ENCODE peak calls at places on chromosomes 11 and 22, in seven cellular contexts. K, D, H, C, I, Z and V are unnamed samples.
A peak's percentile ranks its signal among the peaks of the same experiment; 100 is the strongest.

GRCh38 chr22:35617137-35617755 is at the start of gene MB:
- DNase-seq in H (no peak), D (no peak), Z (no peak), C (no peak), K (no peak), I (no peak), V (no peak)

GRCh38 chr11:3058753-3059664 is 1.8 kb upstream of the CARS1 start:
- DNase-seq in D (peak; percentile 63), H (peak; percentile 91), I (no peak), C (no peak), K (peak; percentile 89), Z (no peak), V (peak; percentile 51)

GRCh38 chr11:9260182-9261146 is 4.7 kb downstream of the DENND5A start:
- DNase-seq in Z (peak; percentile 10), H (no peak), K (no peak), D (no peak), I (no peak), C (no peak), V (no peak)

GRCh38 chr11:75891947-75892739 is 77.1 kb downstream of the UVRAG start:
- DNase-seq in I (peak; percentile 57), K (no peak), C (no peak), H (no peak), Z (no peak), D (no peak), V (no peak)

GRCh38 chr22:25546751-25547150 is 17.7 kb upstream of the GRK3 start:
- DNase-seq in D (peak; percentile 12), H (peak; percentile 17), Z (no peak), C (no peak), I (no peak), K (no peak), V (no peak)

GRCh38 chr11:119856681-119857485 is 127.9 kb upstream of the NECTIN1 start:
- DNase-seq in C (no peak), I (no peak), H (no peak), K (no peak), Z (no peak), D (peak; percentile 53), V (no peak)

GRCh38 chr22:39384750-39385480 is 14.7 kb upstream of the TAB1 start:
- DNase-seq in Z (no peak), D (peak; percentile 55), K (no peak), H (peak; percentile 41), I (no peak), C (no peak), V (no peak)

GRCh38 chr11:27553186-27553585 is 46.6 kb upstream of the LIN7C start:
- DNase-seq in H (peak; percentile 40), I (no peak), Z (no peak), C (no peak), D (no peak), K (no peak), V (no peak)

GRCh38 chr22:31295831-31296230 is 3.5 kb upstream of the PIK3IP1 start:
- DNase-seq in H (peak; percentile 44), C (no peak), D (no peak), K (peak; percentile 48), I (no peak), Z (no peak), V (no peak)

GRCh38 chr11:93131709-93132108 is 66.1 kb downstream of the SLC36A4 start:
- DNase-seq in H (no peak), I (no peak), C (no peak), Z (no peak), D (peak; percentile 27), K (no peak), V (no peak)

GRCh38 chr11:93908689-93909088 is 58.3 kb upstream of the VSTM5 start:
- DNase-seq in Z (no peak), H (peak; percentile 96), K (peak; percentile 96), D (no peak), C (no peak), I (no peak), V (peak; percentile 62)

GRCh38 chr11:114083256-114084252 is 24.0 kb downstream of the ZBTB16 start:
- DNase-seq in C (no peak), H (no peak), D (no peak), I (no peak), Z (peak; percentile 45), K (no peak), V (no peak)

GRCh38 chr11:14499178-14499559 is 442 bp downstream of the COPB1 start:
- DNase-seq in D (no peak), H (peak; percentile 38), C (peak; percentile 17), I (peak; percentile 41), Z (no peak), K (no peak), V (no peak)